ENCODE peak calls at places on chromosomes 1 and 21, in ten cellular contexts. One of them, this sample, is unnamed.

GRCh38 chr1:95733031-95733430 is 499.0 kb downstream of the RWDD3 start:
- DNase-seq in LoVo: no peak
- DNase-seq in H54: no peak
- DNase-seq in renal cortical epithelial cell: no peak
- DNase-seq in posterior vena cava: no peak
- DNase-seq in HFF-Myc: no peak
- DNase-seq in stimulated activated CD4-positive, alpha-beta T cell treated with anti-CD3 and anti-CD28 coated beads, TNF-alpha, amount 100 ng/mL, for 24 hours: no peak
- DNase-seq in stimulated activated CD8-positive, alpha-beta memory T cell treated with anti-CD3 and anti-CD28 coated beads, Interleukin-7, amount 100 ng/mL, for 1 hour: no peak
- DNase-seq in GM12865: no peak
- DNase-seq in amniotic stem cell: no peak
- DNase-seq in this sample: no peak

GRCh38 chr1:50666849-50667248 is 243.6 kb upstream of the DMRTA2 start:
- DNase-seq in stimulated activated CD4-positive, alpha-beta T cell treated with anti-CD3 and anti-CD28 coated beads, TNF-alpha, amount 100 ng/mL, for 24 hours: no peak
- DNase-seq in amniotic stem cell: no peak
- DNase-seq in posterior vena cava: no peak
- DNase-seq in HFF-Myc: no peak
- DNase-seq in stimulated activated CD8-positive, alpha-beta memory T cell treated with anti-CD3 and anti-CD28 coated beads, Interleukin-7, amount 100 ng/mL, for 1 hour: no peak
- DNase-seq in LoVo: no peak
- DNase-seq in renal cortical epithelial cell: no peak
- DNase-seq in GM12865: no peak
- DNase-seq in H54: no peak
- DNase-seq in this sample: no peak

GRCh38 chr1:160169553-160170399 is 18.4 kb downstream of the ATP1A4 start:
- DNase-seq in renal cortical epithelial cell: no peak
- DNase-seq in stimulated activated CD4-positive, alpha-beta T cell treated with anti-CD3 and anti-CD28 coated beads, TNF-alpha, amount 100 ng/mL, for 24 hours: no peak
- DNase-seq in H54: no peak
- DNase-seq in LoVo: no peak
- DNase-seq in GM12865: peak; percentile 89
- DNase-seq in HFF-Myc: no peak
- DNase-seq in posterior vena cava: no peak
- DNase-seq in stimulated activated CD8-positive, alpha-beta memory T cell treated with anti-CD3 and anti-CD28 coated beads, Interleukin-7, amount 100 ng/mL, for 1 hour: no peak
- DNase-seq in amniotic stem cell: no peak
- DNase-seq in this sample: no peak

GRCh38 chr1:94806451-94806861 is 13.7 kb upstream of the SLC44A3 start:
- DNase-seq in amniotic stem cell: no peak
- DNase-seq in GM12865: no peak
- DNase-seq in stimulated activated CD8-positive, alpha-beta memory T cell treated with anti-CD3 and anti-CD28 coated beads, Interleukin-7, amount 100 ng/mL, for 1 hour: no peak
- DNase-seq in HFF-Myc: peak; percentile 37
- DNase-seq in stimulated activated CD4-positive, alpha-beta T cell treated with anti-CD3 and anti-CD28 coated beads, TNF-alpha, amount 100 ng/mL, for 24 hours: no peak
- DNase-seq in LoVo: no peak
- DNase-seq in H54: no peak
- DNase-seq in renal cortical epithelial cell: no peak
- DNase-seq in posterior vena cava: no peak
- DNase-seq in this sample: no peak

GRCh38 chr1:109275706-109276345 is 7.1 kb downstream of the PSRC1 start:
- DNase-seq in renal cortical epithelial cell: peak; percentile 74
- DNase-seq in H54: no peak
- DNase-seq in GM12865: no peak
- DNase-seq in HFF-Myc: no peak
- DNase-seq in amniotic stem cell: no peak
- DNase-seq in LoVo: no peak
- DNase-seq in stimulated activated CD8-positive, alpha-beta memory T cell treated with anti-CD3 and anti-CD28 coated beads, Interleukin-7, amount 100 ng/mL, for 1 hour: no peak
- DNase-seq in posterior vena cava: no peak
- DNase-seq in stimulated activated CD4-positive, alpha-beta T cell treated with anti-CD3 and anti-CD28 coated beads, TNF-alpha, amount 100 ng/mL, for 24 hours: no peak
- DNase-seq in this sample: no peak

GRCh38 chr1:186152227-186152944 is 222.7 kb downstream of the TPR start:
- DNase-seq in stimulated activated CD8-positive, alpha-beta memory T cell treated with anti-CD3 and anti-CD28 coated beads, Interleukin-7, amount 100 ng/mL, for 1 hour: no peak
- DNase-seq in LoVo: peak; percentile 64
- DNase-seq in GM12865: no peak
- DNase-seq in amniotic stem cell: peak; percentile 66
- DNase-seq in HFF-Myc: peak; percentile 66
- DNase-seq in posterior vena cava: no peak
- DNase-seq in H54: peak; percentile 14
- DNase-seq in renal cortical epithelial cell: peak; percentile 52
- DNase-seq in stimulated activated CD4-positive, alpha-beta T cell treated with anti-CD3 and anti-CD28 coated beads, TNF-alpha, amount 100 ng/mL, for 24 hours: no peak
- DNase-seq in this sample: peak; percentile 54

GRCh38 chr1:210377934-210378333 is 49.2 kb downstream of the HHAT start:
- DNase-seq in H54: no peak
- DNase-seq in HFF-Myc: no peak
- DNase-seq in renal cortical epithelial cell: peak; percentile 66
- DNase-seq in stimulated activated CD4-positive, alpha-beta T cell treated with anti-CD3 and anti-CD28 coated beads, TNF-alpha, amount 100 ng/mL, for 24 hours: no peak
- DNase-seq in GM12865: no peak
- DNase-seq in amniotic stem cell: no peak
- DNase-seq in LoVo: no peak
- DNase-seq in stimulated activated CD8-positive, alpha-beta memory T cell treated with anti-CD3 and anti-CD28 coated beads, Interleukin-7, amount 100 ng/mL, for 1 hour: no peak
- DNase-seq in posterior vena cava: no peak
- DNase-seq in this sample: no peak

GRCh38 chr1:203557958-203558760 is 64.2 kb downstream of the OPTC start:
- DNase-seq in posterior vena cava: peak; percentile 89
- DNase-seq in renal cortical epithelial cell: peak; percentile 96
- DNase-seq in stimulated activated CD4-positive, alpha-beta T cell treated with anti-CD3 and anti-CD28 coated beads, TNF-alpha, amount 100 ng/mL, for 24 hours: no peak
- DNase-seq in GM12865: no peak
- DNase-seq in HFF-Myc: peak; percentile 84
- DNase-seq in LoVo: peak; percentile 11
- DNase-seq in stimulated activated CD8-positive, alpha-beta memory T cell treated with anti-CD3 and anti-CD28 coated beads, Interleukin-7, amount 100 ng/mL, for 1 hour: no peak
- DNase-seq in amniotic stem cell: peak; percentile 99
- DNase-seq in H54: peak; percentile 67
- DNase-seq in this sample: peak; percentile 25

GRCh38 chr1:23483327-23484252 is at the start of gene ASAP3:
- DNase-seq in renal cortical epithelial cell: peak; percentile 29
- DNase-seq in amniotic stem cell: no peak
- DNase-seq in H54: no peak
- DNase-seq in posterior vena cava: no peak
- DNase-seq in GM12865: no peak
- DNase-seq in HFF-Myc: no peak
- DNase-seq in stimulated activated CD4-positive, alpha-beta T cell treated with anti-CD3 and anti-CD28 coated beads, TNF-alpha, amount 100 ng/mL, for 24 hours: peak; percentile 3
- DNase-seq in LoVo: no peak
- DNase-seq in stimulated activated CD8-positive, alpha-beta memory T cell treated with anti-CD3 and anti-CD28 coated beads, Interleukin-7, amount 100 ng/mL, for 1 hour: peak; percentile 6
- DNase-seq in this sample: peak; percentile 14

GRCh38 chr1:192575499-192576189 is at the start of gene RGS1:
- DNase-seq in stimulated activated CD4-positive, alpha-beta T cell treated with anti-CD3 and anti-CD28 coated beads, TNF-alpha, amount 100 ng/mL, for 24 hours: peak; percentile 18
- DNase-seq in renal cortical epithelial cell: no peak
- DNase-seq in posterior vena cava: peak; percentile 81
- DNase-seq in GM12865: peak; percentile 94
- DNase-seq in H54: no peak
- DNase-seq in amniotic stem cell: no peak
- DNase-seq in stimulated activated CD8-positive, alpha-beta memory T cell treated with anti-CD3 and anti-CD28 coated beads, Interleukin-7, amount 100 ng/mL, for 1 hour: peak; percentile 18
- DNase-seq in HFF-Myc: no peak
- DNase-seq in LoVo: no peak
- DNase-seq in this sample: no peak

GRCh38 chr1:37305841-37306240 is 168.5 kb upstream of the ZC3H12A start:
- DNase-seq in HFF-Myc: no peak
- DNase-seq in amniotic stem cell: no peak
- DNase-seq in GM12865: no peak
- DNase-seq in posterior vena cava: peak; percentile 58
- DNase-seq in stimulated activated CD8-positive, alpha-beta memory T cell treated with anti-CD3 and anti-CD28 coated beads, Interleukin-7, amount 100 ng/mL, for 1 hour: no peak
- DNase-seq in H54: no peak
- DNase-seq in LoVo: no peak
- DNase-seq in stimulated activated CD4-positive, alpha-beta T cell treated with anti-CD3 and anti-CD28 coated beads, TNF-alpha, amount 100 ng/mL, for 24 hours: no peak
- DNase-seq in renal cortical epithelial cell: no peak
- DNase-seq in this sample: no peak

GRCh38 chr1:159799446-159799985 is 2.6 kb upstream of the FCRL6 start:
- DNase-seq in amniotic stem cell: no peak
- DNase-seq in posterior vena cava: no peak
- DNase-seq in renal cortical epithelial cell: peak; percentile 80
- DNase-seq in H54: no peak
- DNase-seq in GM12865: no peak
- DNase-seq in stimulated activated CD4-positive, alpha-beta T cell treated with anti-CD3 and anti-CD28 coated beads, TNF-alpha, amount 100 ng/mL, for 24 hours: no peak
- DNase-seq in HFF-Myc: no peak
- DNase-seq in stimulated activated CD8-positive, alpha-beta memory T cell treated with anti-CD3 and anti-CD28 coated beads, Interleukin-7, amount 100 ng/mL, for 1 hour: no peak
- DNase-seq in LoVo: no peak
- DNase-seq in this sample: no peak

GRCh38 chr1:172380441-172381244 is 39.8 kb upstream of the C1orf105 start:
- DNase-seq in GM12865: peak; percentile 85
- DNase-seq in HFF-Myc: no peak
- DNase-seq in amniotic stem cell: no peak
- DNase-seq in H54: no peak
- DNase-seq in stimulated activated CD4-positive, alpha-beta T cell treated with anti-CD3 and anti-CD28 coated beads, TNF-alpha, amount 100 ng/mL, for 24 hours: no peak
- DNase-seq in stimulated activated CD8-positive, alpha-beta memory T cell treated with anti-CD3 and anti-CD28 coated beads, Interleukin-7, amount 100 ng/mL, for 1 hour: no peak
- DNase-seq in LoVo: no peak
- DNase-seq in posterior vena cava: no peak
- DNase-seq in renal cortical epithelial cell: no peak
- DNase-seq in this sample: no peak

GRCh38 chr1:185284533-185285244 is 32.4 kb downstream of the IVNS1ABP start:
- DNase-seq in stimulated activated CD4-positive, alpha-beta T cell treated with anti-CD3 and anti-CD28 coated beads, TNF-alpha, amount 100 ng/mL, for 24 hours: peak; percentile 4
- DNase-seq in H54: no peak
- DNase-seq in GM12865: no peak
- DNase-seq in posterior vena cava: no peak
- DNase-seq in LoVo: no peak
- DNase-seq in renal cortical epithelial cell: no peak
- DNase-seq in amniotic stem cell: no peak
- DNase-seq in stimulated activated CD8-positive, alpha-beta memory T cell treated with anti-CD3 and anti-CD28 coated beads, Interleukin-7, amount 100 ng/mL, for 1 hour: no peak
- DNase-seq in HFF-Myc: no peak
- DNase-seq in this sample: no peak

GRCh38 chr1:234396871-234397270 is 23.6 kb downstream of the COA6 start:
- DNase-seq in stimulated activated CD4-positive, alpha-beta T cell treated with anti-CD3 and anti-CD28 coated beads, TNF-alpha, amount 100 ng/mL, for 24 hours: no peak
- DNase-seq in H54: no peak
- DNase-seq in LoVo: no peak
- DNase-seq in stimulated activated CD8-positive, alpha-beta memory T cell treated with anti-CD3 and anti-CD28 coated beads, Interleukin-7, amount 100 ng/mL, for 1 hour: no peak
- DNase-seq in amniotic stem cell: no peak
- DNase-seq in HFF-Myc: no peak
- DNase-seq in renal cortical epithelial cell: no peak
- DNase-seq in GM12865: peak; percentile 67
- DNase-seq in posterior vena cava: no peak
- DNase-seq in this sample: no peak

GRCh38 chr1:41726899-41727748 is 191.6 kb downstream of the HIVEP3 start:
- DNase-seq in amniotic stem cell: no peak
- DNase-seq in stimulated activated CD8-positive, alpha-beta memory T cell treated with anti-CD3 and anti-CD28 coated beads, Interleukin-7, amount 100 ng/mL, for 1 hour: no peak
- DNase-seq in renal cortical epithelial cell: no peak
- DNase-seq in stimulated activated CD4-positive, alpha-beta T cell treated with anti-CD3 and anti-CD28 coated beads, TNF-alpha, amount 100 ng/mL, for 24 hours: no peak
- DNase-seq in LoVo: no peak
- DNase-seq in H54: no peak
- DNase-seq in posterior vena cava: peak; percentile 91
- DNase-seq in GM12865: peak; percentile 83
- DNase-seq in HFF-Myc: no peak
- DNase-seq in this sample: no peak

GRCh38 chr1:184634296-184634695 is 120.4 kb downstream of the EDEM3 start:
- DNase-seq in GM12865: no peak
- DNase-seq in HFF-Myc: no peak
- DNase-seq in stimulated activated CD4-positive, alpha-beta T cell treated with anti-CD3 and anti-CD28 coated beads, TNF-alpha, amount 100 ng/mL, for 24 hours: no peak
- DNase-seq in renal cortical epithelial cell: no peak
- DNase-seq in stimulated activated CD8-positive, alpha-beta memory T cell treated with anti-CD3 and anti-CD28 coated beads, Interleukin-7, amount 100 ng/mL, for 1 hour: no peak
- DNase-seq in LoVo: no peak
- DNase-seq in amniotic stem cell: no peak
- DNase-seq in posterior vena cava: no peak
- DNase-seq in H54: no peak
- DNase-seq in this sample: no peak

GRCh38 chr1:182446033-182446669 is 3.8 kb upstream of the RGSL1 start:
- DNase-seq in GM12865: peak; percentile 79
- DNase-seq in renal cortical epithelial cell: peak; percentile 49
- DNase-seq in H54: peak; percentile 45
- DNase-seq in posterior vena cava: no peak
- DNase-seq in LoVo: peak; percentile 51
- DNase-seq in stimulated activated CD4-positive, alpha-beta T cell treated with anti-CD3 and anti-CD28 coated beads, TNF-alpha, amount 100 ng/mL, for 24 hours: no peak
- DNase-seq in amniotic stem cell: peak; percentile 11
- DNase-seq in HFF-Myc: peak; percentile 29
- DNase-seq in stimulated activated CD8-positive, alpha-beta memory T cell treated with anti-CD3 and anti-CD28 coated beads, Interleukin-7, amount 100 ng/mL, for 1 hour: no peak
- DNase-seq in this sample: peak; percentile 60

GRCh38 chr21:45515241-45516061 is 26.8 kb downstream of the SLC19A1 start:
- DNase-seq in renal cortical epithelial cell: no peak
- DNase-seq in HFF-Myc: no peak
- DNase-seq in posterior vena cava: peak; percentile 70
- DNase-seq in LoVo: no peak
- DNase-seq in amniotic stem cell: no peak
- DNase-seq in H54: no peak
- DNase-seq in GM12865: no peak
- DNase-seq in stimulated activated CD4-positive, alpha-beta T cell treated with anti-CD3 and anti-CD28 coated beads, TNF-alpha, amount 100 ng/mL, for 24 hours: no peak
- DNase-seq in stimulated activated CD8-positive, alpha-beta memory T cell treated with anti-CD3 and anti-CD28 coated beads, Interleukin-7, amount 100 ng/mL, for 1 hour: no peak
- DNase-seq in this sample: no peak

GRCh38 chr1:32377541-32378220 is 15.3 kb downstream of the TSSK3 start:
- DNase-seq in HFF-Myc: no peak
- DNase-seq in posterior vena cava: no peak
- DNase-seq in LoVo: no peak
- DNase-seq in stimulated activated CD8-positive, alpha-beta memory T cell treated with anti-CD3 and anti-CD28 coated beads, Interleukin-7, amount 100 ng/mL, for 1 hour: no peak
- DNase-seq in stimulated activated CD4-positive, alpha-beta T cell treated with anti-CD3 and anti-CD28 coated beads, TNF-alpha, amount 100 ng/mL, for 24 hours: no peak
- DNase-seq in renal cortical epithelial cell: no peak
- DNase-seq in H54: no peak
- DNase-seq in amniotic stem cell: no peak
- DNase-seq in GM12865: no peak
- DNase-seq in this sample: no peak

GRCh38 chr1:163291461-163291860 is 30.3 kb upstream of the NUF2 start:
- DNase-seq in amniotic stem cell: no peak
- DNase-seq in posterior vena cava: no peak
- DNase-seq in GM12865: no peak
- DNase-seq in renal cortical epithelial cell: no peak
- DNase-seq in stimulated activated CD8-positive, alpha-beta memory T cell treated with anti-CD3 and anti-CD28 coated beads, Interleukin-7, amount 100 ng/mL, for 1 hour: no peak
- DNase-seq in HFF-Myc: no peak
- DNase-seq in LoVo: no peak
- DNase-seq in stimulated activated CD4-positive, alpha-beta T cell treated with anti-CD3 and anti-CD28 coated beads, TNF-alpha, amount 100 ng/mL, for 24 hours: no peak
- DNase-seq in H54: no peak
- DNase-seq in this sample: no peak

GRCh38 chr1:179781962-179782361 is 38.9 kb downstream of the FAM163A start:
- DNase-seq in stimulated activated CD8-positive, alpha-beta memory T cell treated with anti-CD3 and anti-CD28 coated beads, Interleukin-7, amount 100 ng/mL, for 1 hour: no peak
- DNase-seq in renal cortical epithelial cell: no peak
- DNase-seq in LoVo: no peak
- DNase-seq in posterior vena cava: no peak
- DNase-seq in HFF-Myc: no peak
- DNase-seq in stimulated activated CD4-positive, alpha-beta T cell treated with anti-CD3 and anti-CD28 coated beads, TNF-alpha, amount 100 ng/mL, for 24 hours: no peak
- DNase-seq in amniotic stem cell: no peak
- DNase-seq in H54: no peak
- DNase-seq in GM12865: no peak
- DNase-seq in this sample: no peak

GRCh38 chr21:38272215-38272614 is 15.4 kb downstream of the KCNJ15 start:
- DNase-seq in stimulated activated CD4-positive, alpha-beta T cell treated with anti-CD3 and anti-CD28 coated beads, TNF-alpha, amount 100 ng/mL, for 24 hours: no peak
- DNase-seq in renal cortical epithelial cell: peak; percentile 71
- DNase-seq in posterior vena cava: no peak
- DNase-seq in LoVo: no peak
- DNase-seq in H54: no peak
- DNase-seq in GM12865: peak; percentile 28
- DNase-seq in HFF-Myc: no peak
- DNase-seq in stimulated activated CD8-positive, alpha-beta memory T cell treated with anti-CD3 and anti-CD28 coated beads, Interleukin-7, amount 100 ng/mL, for 1 hour: no peak
- DNase-seq in amniotic stem cell: no peak
- DNase-seq in this sample: no peak

GRCh38 chr1:23646571-23646970 is 45.0 kb upstream of the RPL11 start:
- DNase-seq in amniotic stem cell: no peak
- DNase-seq in stimulated activated CD4-positive, alpha-beta T cell treated with anti-CD3 and anti-CD28 coated beads, TNF-alpha, amount 100 ng/mL, for 24 hours: no peak
- DNase-seq in renal cortical epithelial cell: no peak
- DNase-seq in HFF-Myc: no peak
- DNase-seq in GM12865: no peak
- DNase-seq in H54: no peak
- DNase-seq in stimulated activated CD8-positive, alpha-beta memory T cell treated with anti-CD3 and anti-CD28 coated beads, Interleukin-7, amount 100 ng/mL, for 1 hour: no peak
- DNase-seq in posterior vena cava: no peak
- DNase-seq in LoVo: no peak
- DNase-seq in this sample: no peak

GRCh38 chr1:42784946-42785693 is at the start of gene TMEM269:
- DNase-seq in H54: no peak
- DNase-seq in renal cortical epithelial cell: no peak
- DNase-seq in GM12865: no peak
- DNase-seq in stimulated activated CD8-positive, alpha-beta memory T cell treated with anti-CD3 and anti-CD28 coated beads, Interleukin-7, amount 100 ng/mL, for 1 hour: no peak
- DNase-seq in stimulated activated CD4-positive, alpha-beta T cell treated with anti-CD3 and anti-CD28 coated beads, TNF-alpha, amount 100 ng/mL, for 24 hours: peak; percentile 38
- DNase-seq in amniotic stem cell: no peak
- DNase-seq in HFF-Myc: no peak
- DNase-seq in LoVo: no peak
- DNase-seq in posterior vena cava: peak; percentile 85
- DNase-seq in this sample: no peak

GRCh38 chr1:54165146-54165545 is 12.3 kb upstream of the CDCP2 start:
- DNase-seq in H54: no peak
- DNase-seq in stimulated activated CD8-positive, alpha-beta memory T cell treated with anti-CD3 and anti-CD28 coated beads, Interleukin-7, amount 100 ng/mL, for 1 hour: no peak
- DNase-seq in HFF-Myc: no peak
- DNase-seq in amniotic stem cell: no peak
- DNase-seq in stimulated activated CD4-positive, alpha-beta T cell treated with anti-CD3 and anti-CD28 coated beads, TNF-alpha, amount 100 ng/mL, for 24 hours: no peak
- DNase-seq in LoVo: no peak
- DNase-seq in posterior vena cava: peak; percentile 66
- DNase-seq in renal cortical epithelial cell: no peak
- DNase-seq in GM12865: no peak
- DNase-seq in this sample: no peak

GRCh38 chr1:8373547-8374270 is 55.8 kb downstream of the SLC45A1 start:
- DNase-seq in stimulated activated CD4-positive, alpha-beta T cell treated with anti-CD3 and anti-CD28 coated beads, TNF-alpha, amount 100 ng/mL, for 24 hours: no peak
- DNase-seq in posterior vena cava: peak; percentile 83
- DNase-seq in amniotic stem cell: peak; percentile 69
- DNase-seq in stimulated activated CD8-positive, alpha-beta memory T cell treated with anti-CD3 and anti-CD28 coated beads, Interleukin-7, amount 100 ng/mL, for 1 hour: no peak
- DNase-seq in LoVo: no peak
- DNase-seq in H54: no peak
- DNase-seq in GM12865: no peak
- DNase-seq in HFF-Myc: no peak
- DNase-seq in renal cortical epithelial cell: peak; percentile 91
- DNase-seq in this sample: no peak

GRCh38 chr1:241229216-241229615 is 127.8 kb downstream of the RGS7 start:
- DNase-seq in H54: no peak
- DNase-seq in LoVo: no peak
- DNase-seq in stimulated activated CD8-positive, alpha-beta memory T cell treated with anti-CD3 and anti-CD28 coated beads, Interleukin-7, amount 100 ng/mL, for 1 hour: no peak
- DNase-seq in stimulated activated CD4-positive, alpha-beta T cell treated with anti-CD3 and anti-CD28 coated beads, TNF-alpha, amount 100 ng/mL, for 24 hours: no peak
- DNase-seq in posterior vena cava: no peak
- DNase-seq in amniotic stem cell: no peak
- DNase-seq in GM12865: peak; percentile 6
- DNase-seq in HFF-Myc: no peak
- DNase-seq in renal cortical epithelial cell: no peak
- DNase-seq in this sample: no peak

This sample was measured in Calu3.